ENCODE peak calls at places on chromosome 9, in seven cellular contexts. Y, U, V, K, E, F and O are unnamed samples.

GRCh38 chr9:135070964-135071735 is 16.3 kb upstream of the OLFM1 start:
- DNase-seq in U (no peak), F (no peak), V (no peak), K (no peak), Y (no peak), E (no peak), O (no peak)

GRCh38 chr9:127089639-127090081 is 32.8 kb downstream of the ANGPTL2 start:
- DNase-seq in E (no peak), F (no peak), K (no peak), V (no peak), Y (no peak), U (no peak), O (no peak)

GRCh38 chr9:78370991-78371390 is 74.1 kb downstream of the PSAT1 start:
- DNase-seq in V (no peak), E (no peak), F (no peak), Y (no peak), K (no peak), U (no peak), O (no peak)

GRCh38 chr9:88532320-88532719 is 2.7 kb upstream of the NXNL2 start:
- DNase-seq in V (peak), F (no peak), Y (no peak), E (no peak), U (no peak), K (no peak), O (no peak)

GRCh38 chr9:37451628-37452027 is 13.6 kb downstream of the ZBTB5 start:
- DNase-seq in Y (no peak), E (no peak), U (no peak), K (no peak), F (no peak), V (no peak), O (no peak)

GRCh38 chr9:32483343-32483742 is 42.7 kb downstream of the RIGI start:
- DNase-seq in Y (no peak), K (no peak), U (no peak), E (no peak), F (no peak), V (no peak), O (no peak)

GRCh38 chr9:5857928-5858327 is 25.0 kb upstream of the ERMP1 start:
- DNase-seq in Y (no peak), V (no peak), K (no peak), E (no peak), U (no peak), F (no peak), O (no peak)

GRCh38 chr9:8457814-8458213 is 658.2 kb upstream of the DMAC1 start:
- DNase-seq in Y (no peak), F (no peak), U (no peak), V (no peak), E (no peak), K (no peak), O (no peak)

GRCh38 chr9:90808890-90809685 is 7.5 kb downstream of the SYK start:
- DNase-seq in E (no peak), F (no peak), K (no peak), Y (no peak), V (no peak), U (no peak), O (no peak)

GRCh38 chr9:27162045-27162444 is 53.0 kb downstream of the TEK start:
- DNase-seq in U (no peak), Y (no peak), F (no peak), K (no peak), E (no peak), V (no peak), O (no peak)

GRCh38 chr9:112348257-112348992 is 15.0 kb upstream of the PTBP3 start:
- DNase-seq in F (no peak), U (no peak), Y (peak), K (peak), V (peak), E (no peak), O (no peak)

GRCh38 chr9:110650261-110650660 is 18.3 kb upstream of the MUSK start:
- DNase-seq in F (no peak), K (no peak), U (no peak), Y (no peak), V (no peak), E (no peak), O (no peak)

GRCh38 chr9:110321055-110321454 is 16.6 kb downstream of the TXNDC8 start:
- DNase-seq in Y (no peak), U (no peak), K (no peak), V (no peak), F (no peak), E (no peak), O (no peak)

GRCh38 chr9:1100945-1101344 is 50.8 kb downstream of the DMRT2 start:
- DNase-seq in K (peak), Y (peak), U (no peak), E (no peak), V (peak), F (no peak), O (no peak)

GRCh38 chr9:4048441-4048840 is 251.4 kb downstream of the GLIS3 start:
- DNase-seq in K (no peak), E (no peak), F (no peak), U (no peak), V (no peak), Y (no peak), O (no peak)

GRCh38 chr9:109624901-109625300 is 126.8 kb upstream of the PTPN3 start:
- DNase-seq in E (no peak), Y (no peak), K (no peak), F (no peak), U (no peak), V (no peak), O (no peak)

GRCh38 chr9:89523948-89524347 is 26.0 kb upstream of the SEMA4D start:
- DNase-seq in F (no peak), U (no peak), Y (no peak), E (no peak), K (no peak), V (no peak), O (no peak)

GRCh38 chr9:127913682-127914081 is 3.2 kb downstream of the ST6GALNAC4 start:
- DNase-seq in F (no peak), E (no peak), Y (no peak), K (no peak), V (no peak), U (no peak), O (no peak)

GRCh38 chr9:20114974-20115373 is 326.1 kb upstream of the SLC24A2 start:
- DNase-seq in Y (no peak), V (no peak), K (no peak), F (no peak), E (no peak), U (no peak), O (no peak)

GRCh38 chr9:98288876-98289275 is 33.4 kb upstream of the TBC1D2 start:
- DNase-seq in K (peak), Y (no peak), E (no peak), U (no peak), V (no peak), F (peak), O (no peak)

GRCh38 chr9:85117831-85118230 is 448.3 kb downstream of the NTRK2 start:
- DNase-seq in F (no peak), V (no peak), K (no peak), Y (no peak), E (no peak), U (no peak), O (no peak)

GRCh38 chr9:98375138-98375726 is 119.8 kb upstream of the TBC1D2 start:
- DNase-seq in U (no peak), V (no peak), Y (no peak), E (no peak), F (peak), K (no peak), O (no peak)

GRCh38 chr9:137969008-137969407 is 91.4 kb downstream of the CACNA1B start:
- DNase-seq in K (no peak), Y (peak), V (no peak), U (no peak), F (no peak), E (no peak), O (no peak)

GRCh38 chr9:110040788-110041187 is 167.2 kb downstream of the C9orf152 start:
- DNase-seq in Y (no peak), U (no peak), F (no peak), V (no peak), K (peak), E (no peak), O (no peak)

GRCh38 chr9:37801287-37801850 is 772 bp downstream of the DCAF10 start:
- DNase-seq in U (no peak), V (no peak), Y (peak), E (no peak), F (peak), K (no peak), O (no peak)

GRCh38 chr9:133387680-133388079 is 11.5 kb downstream of the STKLD1 start:
- DNase-seq in E (no peak), Y (no peak), F (no peak), K (peak), V (no peak), U (no peak), O (no peak)

GRCh38 chr9:12882430-12882829 is 107.6 kb downstream of the LURAP1L start:
- DNase-seq in F (no peak), U (no peak), E (no peak), V (no peak), K (no peak), Y (no peak), O (no peak)

GRCh38 chr9:18142964-18143363 is 331.0 kb upstream of the ADAMTSL1 start:
- DNase-seq in F (no peak), V (no peak), Y (no peak), U (no peak), E (no peak), K (no peak), O (no peak)

GRCh38 chr9:95025213-95026170 is 292.0 kb downstream of the FANCC start:
- DNase-seq in E (no peak), K (peak), Y (peak), F (peak), V (no peak), U (no peak), O (no peak)

GRCh38 chr9:3028535-3028934 is 184.6 kb upstream of the PUM3 start:
- DNase-seq in Y (no peak), K (no peak), U (no peak), V (no peak), E (no peak), F (no peak), O (no peak)

GRCh38 chr9:126561582-126561981 is 52.1 kb upstream of the LMX1B start:
- DNase-seq in K (peak), U (no peak), E (no peak), V (no peak), Y (no peak), F (no peak), O (no peak)

GRCh38 chr9:134712922-134713321 is 71.3 kb downstream of the COL5A1 start:
- DNase-seq in V (no peak), Y (no peak), E (no peak), F (no peak), U (no peak), K (no peak), O (no peak)

GRCh38 chr9:99103909-99104458 is 929 bp upstream of the TGFBR1 start:
- DNase-seq in K (no peak), U (no peak), E (no peak), V (peak), Y (no peak), F (peak), O (no peak)

GRCh38 chr9:109969559-109970237 is 189.7 kb downstream of the PALM2AKAP2 start:
- DNase-seq in K (no peak), E (no peak), V (no peak), Y (no peak), F (no peak), U (no peak), O (no peak)

GRCh38 chr9:137156567-137157375 is 13.1 kb downstream of the LRRC26 start:
- DNase-seq in U (no peak), E (no peak), K (no peak), Y (peak), V (peak), F (peak), O (no peak)

DNA sequence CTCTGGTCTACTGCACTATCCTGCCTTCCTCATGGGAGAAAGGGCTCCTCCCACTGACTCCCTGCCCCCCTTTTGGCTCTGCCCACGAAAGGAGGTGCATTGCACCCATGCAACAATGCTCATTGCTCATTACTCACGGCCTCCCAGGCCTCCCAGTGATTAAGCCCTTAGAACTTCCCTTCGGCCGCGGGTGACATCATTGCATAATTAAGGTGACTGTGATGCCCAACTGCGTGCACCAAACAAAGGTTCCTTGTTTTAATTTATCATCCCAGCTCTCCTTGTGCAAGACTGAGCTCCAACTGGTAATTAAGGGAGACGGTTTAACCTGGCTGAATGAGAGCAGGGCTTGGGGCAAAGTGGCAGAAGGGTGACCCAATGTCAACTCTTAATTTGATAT is 180.4 kb downstream of the GAS1 start:
- DNase-seq in E (no peak), Y (no peak), V (no peak), K (peak), F (no peak), U (peak), O (no peak)
- TF ChIP-seq SIN3A in E (no peak), Y (no peak), V (no peak), K (no peak), F (no peak), U (no peak), O (no peak)

DNA sequence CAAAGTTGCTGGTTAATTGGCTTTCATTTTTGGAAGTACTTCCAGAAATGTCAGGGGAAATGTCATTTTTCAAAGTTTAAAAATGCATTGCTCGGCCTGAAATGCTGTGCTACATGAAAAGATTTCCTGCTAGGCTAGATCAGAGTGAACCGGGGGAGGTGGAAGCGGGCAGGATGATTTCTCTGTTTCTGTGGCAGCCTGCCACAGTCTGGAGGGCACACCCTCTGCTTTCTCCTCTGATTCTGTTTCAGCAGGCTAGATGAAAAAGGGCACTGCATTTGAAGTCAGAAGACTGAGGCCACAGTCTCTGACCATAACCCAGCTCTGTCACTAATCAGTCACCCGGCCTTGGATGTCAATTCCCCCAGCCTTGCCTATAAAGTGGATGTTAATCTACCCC is 56.0 kb upstream of the BARX1 start:
- DNase-seq in U (no peak), Y (no peak), F (no peak), E (no peak), V (no peak), K (no peak), O (no peak)
- H3K27ac ChIP-seq in U (no peak), Y (no peak), F (no peak), E (no peak), V (no peak), K (no peak), O (no peak)

GRCh38 chr9:93120846-93121315 is 13.2 kb downstream of the NINJ1 start:
- DNase-seq in E (no peak), F (no peak), U (no peak), K (no peak), V (no peak), Y (no peak), O (no peak)

GRCh38 chr9:93124793-93125192 is 9.3 kb downstream of the NINJ1 start:
- DNase-seq in F (no peak), E (no peak), K (no peak), U (no peak), Y (no peak), V (no peak), O (no peak)

GRCh38 chr9:93123561-93124283 is 10.3 kb downstream of the NINJ1 start:
- DNase-seq in F (no peak), U (no peak), V (no peak), Y (peak), K (no peak), E (no peak), O (no peak)

GRCh38 chr9:93121316-93122241 is 12.5 kb downstream of the NINJ1 start:
- DNase-seq in V (no peak), E (no peak), K (no peak), Y (no peak), F (no peak), U (no peak), O (no peak)

DNA sequence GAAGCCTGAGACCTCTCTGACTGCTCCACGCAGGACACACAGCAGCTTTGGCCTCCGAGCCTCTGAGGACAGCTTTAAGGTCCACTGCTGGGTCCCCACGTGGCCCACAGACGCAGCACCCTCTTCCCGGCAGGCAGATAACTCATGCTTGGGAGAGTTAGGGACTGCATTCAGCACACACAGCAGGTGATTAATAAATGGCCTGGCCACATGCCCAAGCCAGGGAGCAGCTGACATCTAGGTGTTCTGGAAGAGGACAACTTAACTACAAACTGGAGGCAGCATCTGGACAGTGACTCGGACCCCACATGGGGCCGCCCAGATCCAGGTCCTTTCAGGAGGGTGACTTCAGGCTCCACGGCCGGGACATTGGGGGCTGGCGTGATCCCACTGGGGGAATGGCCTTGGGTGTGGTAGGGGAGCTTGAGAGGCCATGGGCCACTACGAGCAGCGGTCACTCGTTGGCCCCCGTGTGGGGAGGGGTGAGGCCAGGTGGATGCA is 11.3 kb downstream of the NINJ1 start:
- DNase-seq in K (no peak), V (no peak), Y (no peak), F (no peak), U (no peak), E (no peak), O (no peak)
- TF ChIP-seq SIN3A in K (no peak), V (no peak), Y (no peak), F (no peak), U (no peak), E (no peak), O (no peak)

GRCh38 chr9:129637673-129638439 is 4.1 kb downstream of the ASB6 start:
- DNase-seq in K (no peak), U (no peak), E (no peak), F (no peak), V (no peak), Y (no peak), O (no peak)

GRCh38 chr9:129633207-129633606 is 7.2 kb downstream of the NTMT1 start:
- DNase-seq in E (no peak), V (no peak), F (no peak), K (no peak), Y (no peak), U (no peak), O (no peak)

GRCh38 chr9:129637102-129637501 is 4.8 kb downstream of the ASB6 start:
- DNase-seq in Y (no peak), V (no peak), F (no peak), K (no peak), E (no peak), U (no peak), O (no peak)

GRCh38 chr9:129633848-129634247 is 7.9 kb downstream of the NTMT1 start:
- DNase-seq in V (no peak), F (no peak), Y (no peak), K (no peak), U (no peak), E (no peak), O (no peak)

GRCh38 chr9:129635099-129635803 is 6.7 kb downstream of the ASB6 start:
- DNase-seq in V (no peak), F (no peak), K (no peak), U (no peak), Y (no peak), E (no peak), O (no peak)
- H3K27ac ChIP-seq in V (no peak), F (no peak), K (no peak), U (no peak), Y (no peak), E (no peak), O (no peak)

DNA sequence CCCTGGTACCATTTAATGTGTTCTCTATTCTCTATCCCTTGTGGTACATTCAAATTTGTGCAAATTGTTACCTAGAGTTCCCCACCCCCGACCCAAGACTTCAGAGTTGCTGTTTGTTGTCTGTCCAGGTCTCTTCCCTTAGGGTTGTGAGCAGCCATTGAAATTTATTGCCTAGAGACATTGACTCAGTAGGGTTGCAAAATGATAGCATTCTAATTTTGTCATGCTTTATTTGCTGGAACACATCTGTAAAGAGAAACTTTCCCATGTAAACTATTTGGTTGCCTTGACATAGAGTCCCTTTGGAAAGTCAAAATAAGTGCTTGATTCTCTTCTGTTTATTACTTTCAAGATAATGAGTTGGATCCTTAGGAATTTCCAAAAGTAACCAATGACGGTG is 91.7 kb upstream of the KLF9 start:
- DNase-seq in K (no peak), E (no peak), V (no peak), Y (no peak), F (no peak), U (no peak), O (no peak)
- TF ChIP-seq SIN3A in K (no peak), E (no peak), V (no peak), Y (no peak), F (no peak), U (no peak), O (no peak)

DNA sequence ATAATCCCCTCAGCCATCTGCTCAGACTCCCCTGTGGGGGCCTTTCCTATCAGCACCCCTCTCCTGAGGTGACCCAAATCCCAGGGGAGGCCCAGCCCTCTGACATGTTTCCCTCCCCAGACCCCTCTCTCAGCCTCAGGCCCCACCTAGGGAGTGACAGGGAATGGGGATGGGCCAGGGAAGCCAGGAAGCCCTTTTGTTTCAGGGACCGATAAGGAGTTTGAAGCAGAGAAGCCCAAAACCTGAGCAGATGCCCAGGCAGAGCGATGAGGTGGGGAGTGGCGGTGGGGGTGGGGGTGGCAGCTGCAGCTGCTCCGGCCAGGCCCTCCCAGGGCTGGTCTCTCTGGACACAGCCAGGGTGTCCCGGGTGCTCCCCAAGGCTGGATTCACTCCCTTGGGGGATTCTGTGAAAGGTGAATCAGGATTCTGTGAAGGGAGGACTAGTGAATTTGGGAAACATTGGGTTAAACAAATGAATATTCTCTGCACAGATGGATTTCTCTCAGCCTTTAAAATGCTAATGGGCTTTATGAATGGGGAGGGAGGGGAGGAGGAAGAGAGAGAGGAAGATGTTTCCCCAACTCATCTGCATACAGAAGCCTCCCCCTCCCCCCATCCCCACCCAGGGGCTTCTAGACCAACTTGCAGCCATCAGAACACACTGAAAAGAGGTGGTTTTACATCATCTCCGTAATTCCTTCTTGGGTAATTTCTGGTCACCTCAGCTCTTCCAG is 17.4 kb downstream of the AKNA start:
- DNase-seq in U (no peak), V (peak), F (no peak), E (no peak), Y (no peak), K (no peak), O (no peak)
- H3K27ac ChIP-seq in U (no peak), V (peak), F (no peak), E (peak), Y (no peak), K (no peak), O (no peak)